ENCODE peak calls at places on chromosomes 6 and 20, in ten cellular contexts. One of them, this sample, is unnamed.

GRCh38 chr6:137241481-137242011 is 22.4 kb upstream of the IFNGR1 start:
- DNase-seq in omental fat pad: no peak
- DNase-seq in HFFc6: peak; percentile 67
- DNase-seq in AG10803: peak; percentile 53
- DNase-seq in choroid plexus epithelial cell: peak; percentile 86
- DNase-seq in NCI-H2029 treated with DMSO at 0.1 percent for 48 hours: no peak
- DNase-seq in stimulated activated naive B cell treated with anti-CD40 and anti-IgM and Interleukin-4, amounts not matched to agents 10 μg/mL and 1 μg/mL and 100 μg/mL, for 72 hours: no peak
- DNase-seq in stromal cell of bone marrow: no peak
- DNase-seq in Right ventricle myocardium superior: no peak
- DNase-seq in osteocyte: no peak
- DNase-seq in this sample: no peak

GRCh38 chr6:109002100-109002697 is 92.4 kb downstream of the SESN1 start:
- DNase-seq in omental fat pad: no peak
- DNase-seq in HFFc6: peak; percentile 34
- DNase-seq in AG10803: peak; percentile 85
- DNase-seq in choroid plexus epithelial cell: peak; percentile 70
- DNase-seq in NCI-H2029 treated with DMSO at 0.1 percent for 48 hours: no peak
- DNase-seq in stimulated activated naive B cell treated with anti-CD40 and anti-IgM and Interleukin-4, amounts not matched to agents 10 μg/mL and 1 μg/mL and 100 μg/mL, for 72 hours: no peak
- DNase-seq in stromal cell of bone marrow: peak; percentile 56
- DNase-seq in Right ventricle myocardium superior: no peak
- DNase-seq in osteocyte: no peak
- DNase-seq in this sample: no peak

GRCh38 chr6:166419268-166419667 is 36.5 kb upstream of the MPC1 start:
- DNase-seq in omental fat pad: no peak
- DNase-seq in HFFc6: no peak
- DNase-seq in AG10803: peak; percentile 24
- DNase-seq in choroid plexus epithelial cell: peak; percentile 63
- DNase-seq in NCI-H2029 treated with DMSO at 0.1 percent for 48 hours: no peak
- DNase-seq in stimulated activated naive B cell treated with anti-CD40 and anti-IgM and Interleukin-4, amounts not matched to agents 10 μg/mL and 1 μg/mL and 100 μg/mL, for 72 hours: no peak
- DNase-seq in stromal cell of bone marrow: no peak
- DNase-seq in Right ventricle myocardium superior: no peak
- DNase-seq in osteocyte: no peak
- DNase-seq in this sample: no peak

GRCh38 chr6:27812805-27813626 is 99.2 kb downstream of the OR2B2 start:
- DNase-seq in omental fat pad: no peak
- DNase-seq in HFFc6: no peak
- DNase-seq in AG10803: no peak
- DNase-seq in choroid plexus epithelial cell: no peak
- DNase-seq in NCI-H2029 treated with DMSO at 0.1 percent for 48 hours: no peak
- DNase-seq in stimulated activated naive B cell treated with anti-CD40 and anti-IgM and Interleukin-4, amounts not matched to agents 10 μg/mL and 1 μg/mL and 100 μg/mL, for 72 hours: no peak
- DNase-seq in stromal cell of bone marrow: no peak
- DNase-seq in Right ventricle myocardium superior: no peak
- DNase-seq in osteocyte: no peak
- DNase-seq in this sample: no peak

GRCh38 chr6:167146977-167147376 is 10.8 kb downstream of the GPR31 start:
- DNase-seq in omental fat pad: no peak
- DNase-seq in HFFc6: no peak
- DNase-seq in AG10803: no peak
- DNase-seq in choroid plexus epithelial cell: no peak
- DNase-seq in NCI-H2029 treated with DMSO at 0.1 percent for 48 hours: no peak
- DNase-seq in stimulated activated naive B cell treated with anti-CD40 and anti-IgM and Interleukin-4, amounts not matched to agents 10 μg/mL and 1 μg/mL and 100 μg/mL, for 72 hours: no peak
- DNase-seq in stromal cell of bone marrow: no peak
- DNase-seq in Right ventricle myocardium superior: no peak
- DNase-seq in osteocyte: no peak
- DNase-seq in this sample: peak; percentile 18

GRCh38 chr20:7113577-7114466 is 346.3 kb downstream of the BMP2 start:
- DNase-seq in omental fat pad: no peak
- DNase-seq in HFFc6: no peak
- DNase-seq in AG10803: peak; percentile 11
- DNase-seq in choroid plexus epithelial cell: peak; percentile 79
- DNase-seq in NCI-H2029 treated with DMSO at 0.1 percent for 48 hours: peak; percentile 28
- DNase-seq in stimulated activated naive B cell treated with anti-CD40 and anti-IgM and Interleukin-4, amounts not matched to agents 10 μg/mL and 1 μg/mL and 100 μg/mL, for 72 hours: no peak
- DNase-seq in stromal cell of bone marrow: peak; percentile 19
- DNase-seq in Right ventricle myocardium superior: peak; percentile 50
- DNase-seq in osteocyte: no peak
- DNase-seq in this sample: peak; percentile 65

GRCh38 chr6:118896339-118897136 is 2.6 kb downstream of the ASF1A start:
- DNase-seq in omental fat pad: no peak
- DNase-seq in HFFc6: peak; percentile 54
- DNase-seq in AG10803: peak; percentile 49
- DNase-seq in choroid plexus epithelial cell: peak; percentile 80
- DNase-seq in NCI-H2029 treated with DMSO at 0.1 percent for 48 hours: peak; percentile 68
- DNase-seq in stimulated activated naive B cell treated with anti-CD40 and anti-IgM and Interleukin-4, amounts not matched to agents 10 μg/mL and 1 μg/mL and 100 μg/mL, for 72 hours: no peak
- DNase-seq in stromal cell of bone marrow: peak; percentile 13
- DNase-seq in Right ventricle myocardium superior: no peak
- DNase-seq in osteocyte: no peak
- DNase-seq in this sample: no peak

GRCh38 chr6:166301611-166302529 is 6.3 kb downstream of the PRR18 start:
- DNase-seq in omental fat pad: no peak
- DNase-seq in HFFc6: no peak
- DNase-seq in AG10803: no peak
- DNase-seq in choroid plexus epithelial cell: no peak
- DNase-seq in NCI-H2029 treated with DMSO at 0.1 percent for 48 hours: no peak
- DNase-seq in stimulated activated naive B cell treated with anti-CD40 and anti-IgM and Interleukin-4, amounts not matched to agents 10 μg/mL and 1 μg/mL and 100 μg/mL, for 72 hours: no peak
- DNase-seq in stromal cell of bone marrow: no peak
- DNase-seq in Right ventricle myocardium superior: no peak
- DNase-seq in osteocyte: no peak
- DNase-seq in this sample: no peak

GRCh38 chr6:160992323-160993314 is 1.1 kb downstream of the MAP3K4 start:
- DNase-seq in omental fat pad: no peak
- DNase-seq in HFFc6: peak; percentile 70
- DNase-seq in AG10803: peak; percentile 80
- DNase-seq in choroid plexus epithelial cell: peak; percentile 86
- DNase-seq in NCI-H2029 treated with DMSO at 0.1 percent for 48 hours: peak; percentile 44
- DNase-seq in stimulated activated naive B cell treated with anti-CD40 and anti-IgM and Interleukin-4, amounts not matched to agents 10 μg/mL and 1 μg/mL and 100 μg/mL, for 72 hours: no peak
- DNase-seq in stromal cell of bone marrow: peak; percentile 61
- DNase-seq in Right ventricle myocardium superior: no peak
- DNase-seq in osteocyte: no peak
- DNase-seq in this sample: peak; percentile 71

GRCh38 chr6:8041933-8042583 is 22.1 kb downstream of the BLOC1S5 start:
- DNase-seq in omental fat pad: no peak
- DNase-seq in HFFc6: no peak
- DNase-seq in AG10803: no peak
- DNase-seq in choroid plexus epithelial cell: no peak
- DNase-seq in NCI-H2029 treated with DMSO at 0.1 percent for 48 hours: no peak
- DNase-seq in stimulated activated naive B cell treated with anti-CD40 and anti-IgM and Interleukin-4, amounts not matched to agents 10 μg/mL and 1 μg/mL and 100 μg/mL, for 72 hours: no peak
- DNase-seq in stromal cell of bone marrow: no peak
- DNase-seq in Right ventricle myocardium superior: no peak
- DNase-seq in osteocyte: no peak
- DNase-seq in this sample: no peak

This sample was measured in testis.